ENCODE peak calls at places on chromosomes 5 and 9, in four cellular contexts. B, Y, X and J are unnamed samples.

GRCh38 chr9:134187110-134187531 is 22.8 kb upstream of the RNU6ATAC start:
- DNase-seq in B (no peak), Y (peak), X (no peak), J (no peak)

GRCh38 chr5:80646926-80647325 is 7.5 kb upstream of the MSH3 start:
- DNase-seq in B (no peak), Y (no peak), X (no peak), J (no peak)

GRCh38 chr5:10064546-10065215 is 185.0 kb downstream of the ATPSCKMT start:
- DNase-seq in B (no peak), Y (no peak), X (no peak), J (no peak)

GRCh38 chr9:104386425-104387069 is 117.5 kb upstream of the OR13F1 start:
- DNase-seq in B (peak), Y (peak), X (no peak), J (peak)

GRCh38 chr9:70668751-70669150 is 254.3 kb upstream of the KLF9 start:
- DNase-seq in B (no peak), Y (no peak), X (no peak), J (no peak)

GRCh38 chr5:146528232-146528631 is 12.2 kb upstream of the GPR151 start:
- DNase-seq in B (no peak), Y (no peak), X (no peak), J (no peak)

GRCh38 chr5:141483842-141484241 is 988 bp upstream of the PCDHGC4 start:
- DNase-seq in B (no peak), Y (no peak), X (no peak), J (no peak)

GRCh38 chr9:123487944-123488343 is 131.9 kb downstream of the CRB2 start:
- DNase-seq in B (no peak), Y (no peak), X (no peak), J (no peak)

GRCh38 chr5:119379929-119380328 is 24.1 kb downstream of the TNFAIP8 start:
- DNase-seq in B (no peak), Y (peak), X (no peak), J (no peak)

GRCh38 chr9:134642385-134643181 is 980 bp downstream of the COL5A1 start:
- DNase-seq in B (peak), Y (no peak), X (peak), J (no peak)

GRCh38 chr9:114321759-114322158 is 1.1 kb upstream of the ORM1 start:
- DNase-seq in B (no peak), Y (no peak), X (no peak), J (no peak)

GRCh38 chr5:126519637-126520592 is 75.1 kb downstream of the ALDH7A1 start:
- DNase-seq in B (no peak), Y (peak), X (no peak), J (no peak)

GRCh38 chr5:166699616-166700015 is 1591.8 kb upstream of the WWC1 start:
- DNase-seq in B (no peak), Y (no peak), X (no peak), J (no peak)

GRCh38 chr9:34675048-34675714 is 12.7 kb upstream of the CCL27 start:
- DNase-seq in B (peak), Y (peak), X (peak), J (peak)

GRCh38 chr5:43161244-43161643 is 30.8 kb upstream of the NIM1K start:
- DNase-seq in B (no peak), Y (no peak), X (no peak), J (no peak)

GRCh38 chr9:101376117-101376866 is 8.5 kb downstream of the BAAT start:
- DNase-seq in B (no peak), Y (no peak), X (no peak), J (no peak)

GRCh38 chr9:83281306-83282255 is 218.6 kb upstream of the RASEF start:
- DNase-seq in B (no peak), Y (no peak), X (no peak), J (no peak)

GRCh38 chr9:97514531-97514930 is 13.1 kb downstream of the TMOD1 start:
- DNase-seq in B (no peak), Y (no peak), X (no peak), J (no peak)

GRCh38 chr5:174532453-174533126 is 191.8 kb upstream of the MSX2 start:
- DNase-seq in B (peak), Y (peak), X (peak), J (peak)

GRCh38 chr9:78230761-78231160 is 5.1 kb upstream of the CEP78 start:
- DNase-seq in B (no peak), Y (no peak), X (no peak), J (no peak)

GRCh38 chr9:128828719-128829452 is 708 bp downstream of the SPOUT1 start:
- DNase-seq in B (no peak), Y (no peak), X (no peak), J (no peak)

GRCh38 chr5:72999916-73000315 is 44.1 kb downstream of the FCHO2 start:
- DNase-seq in B (no peak), Y (no peak), X (no peak), J (no peak)

GRCh38 chr5:178353461-178353860 is 120.9 kb upstream of the PHYKPL start:
- DNase-seq in B (no peak), Y (no peak), X (no peak), J (no peak)
- TF ChIP-seq ELF4 in B (no peak), Y (no peak), X (no peak), J (no peak)

DNA sequence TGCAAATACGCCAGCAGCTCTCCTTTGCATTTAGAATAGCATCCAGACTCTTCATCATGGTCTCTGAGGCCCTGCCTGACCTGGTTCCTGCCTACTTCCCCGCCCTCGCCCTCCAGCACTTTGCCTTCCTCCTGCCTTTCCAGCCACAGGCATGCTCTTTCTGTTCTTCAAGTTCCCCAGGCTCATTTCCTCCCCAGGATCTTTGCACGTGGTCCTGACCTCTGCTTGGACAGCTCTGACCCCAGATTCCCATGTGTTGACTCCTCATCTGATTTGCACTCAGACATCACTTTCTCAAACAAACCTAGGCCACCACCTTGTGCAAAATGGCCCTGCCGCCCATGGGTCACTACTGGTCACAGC is 173.2 kb downstream of the FGF1 start:
- DNase-seq in B (no peak), Y (no peak), X (no peak), J (peak)
- TF ChIP-seq ELF4 in B (no peak), Y (no peak), X (no peak), J (no peak)

DNA sequence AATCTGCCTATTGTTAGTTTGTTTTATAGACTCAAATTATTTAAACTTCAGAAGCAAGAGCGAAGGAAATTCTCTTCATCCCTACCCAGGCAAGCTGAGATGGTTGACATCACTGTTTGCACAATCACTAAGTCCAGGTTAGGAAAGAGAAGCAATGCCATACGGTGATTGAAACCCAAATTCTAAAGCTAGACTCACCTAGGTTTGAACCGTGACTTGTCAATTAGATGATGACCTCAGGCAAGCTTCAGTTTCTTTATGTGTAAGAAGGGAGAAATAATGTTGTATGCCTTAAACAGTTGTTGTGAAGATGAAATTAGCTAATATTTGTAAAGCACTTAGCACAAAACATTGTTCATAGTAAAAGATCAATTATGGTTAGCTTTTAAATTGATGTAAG is 96.5 kb upstream of the ANKRD55 start:
- DNase-seq in B (no peak), Y (no peak), X (no peak), J (peak)
- TF ChIP-seq ELF4 in B (no peak), Y (no peak), X (no peak), J (no peak)

GRCh38 chr9:4837768-4838546 is 45.2 kb downstream of the RCL1 start:
- DNase-seq in B (no peak), Y (no peak), X (no peak), J (peak)
- TF ChIP-seq ELF4 in B (no peak), Y (no peak), X (no peak), J (no peak)